ENCODE peak calls at places on chromosomes 3 and 15, in six cellular contexts. J, V, A, Z, X and I are unnamed samples.

GRCh38 chr3:179020112-179020511 is 51.5 kb downstream of the ZMAT3 start:
- DNase-seq in J (no peak), V (no peak), A (no peak), Z (no peak), X (no peak), I (no peak)

GRCh38 chr3:177150970-177151627 is 46.2 kb downstream of the TBL1XR1 start:
- DNase-seq in J (peak; percentile 39), V (peak; percentile 48), A (no peak), Z (peak; percentile 18), X (peak; percentile 42), I (peak; percentile 58)

GRCh38 chr15:40282144-40282869 is 557 bp downstream of the ANKRD63 start:
- DNase-seq in J (no peak), V (no peak), A (peak; percentile 86), Z (peak; percentile 30), X (peak; percentile 79), I (no peak)

GRCh38 chr3:50167069-50167781 is 12.1 kb downstream of the SEMA3F start:
- DNase-seq in J (no peak), V (no peak), A (no peak), Z (peak; percentile 68), X (no peak), I (no peak)

GRCh38 chr15:88800026-88800425 is 3.2 kb upstream of the ACAN start:
- DNase-seq in J (no peak), V (no peak), A (no peak), Z (no peak), X (no peak), I (peak; percentile 15)

GRCh38 chr3:194588741-194589140 is 44.5 kb downstream of the TMEM44 start:
- DNase-seq in J (no peak), V (no peak), A (no peak), Z (no peak), X (no peak), I (no peak)

GRCh38 chr3:10515396-10515795 is 10.0 kb upstream of the ATP2B2 start:
- DNase-seq in J (no peak), V (no peak), A (no peak), Z (no peak), X (no peak), I (no peak)

GRCh38 chr3:14858105-14858504 is 39.3 kb downstream of the FGD5 start:
- DNase-seq in J (no peak), V (no peak), A (no peak), Z (no peak), X (no peak), I (no peak)

GRCh38 chr3:16243706-16244490 is 20.8 kb downstream of the DPH3 start:
- DNase-seq in J (no peak), V (no peak), A (no peak), Z (no peak), X (no peak), I (no peak)

GRCh38 chr3:195876297-195877031 is 31.9 kb downstream of the TNK2 start:
- DNase-seq in J (peak; percentile 78), V (no peak), A (no peak), Z (no peak), X (peak; percentile 95), I (no peak)

GRCh38 chr15:83199288-83199687 is 8.3 kb downstream of the HDGFL3 start:
- DNase-seq in J (no peak), V (peak; percentile 77), A (no peak), Z (no peak), X (no peak), I (no peak)

GRCh38 chr15:30671309-30671708 is 45.4 kb downstream of the ARHGAP11B start:
- DNase-seq in J (no peak), V (no peak), A (no peak), Z (no peak), X (no peak), I (no peak)

GRCh38 chr3:45803252-45803935 is 7.1 kb upstream of the SLC6A20 start:
- DNase-seq in J (no peak), V (no peak), A (no peak), Z (no peak), X (no peak), I (no peak)

GRCh38 chr3:23809840-23810341 is 4.1 kb downstream of the UBE2E1 start:
- DNase-seq in J (no peak), V (no peak), A (peak; percentile 49), Z (no peak), X (no peak), I (no peak)

GRCh38 chr15:63474810-63475316 is 29.5 kb upstream of the USP3 start:
- DNase-seq in J (no peak), V (peak; percentile 98), A (no peak), Z (peak; percentile 60), X (no peak), I (no peak)

GRCh38 chr3:81581966-81582599 is 179.4 kb downstream of the GBE1 start:
- DNase-seq in J (peak; percentile 15), V (peak; percentile 4), A (peak; percentile 11), Z (peak; percentile 20), X (peak; percentile 2), I (peak; percentile 24)

GRCh38 chr15:90638241-90638691 is 78.9 kb upstream of the BLM start:
- DNase-seq in J (no peak), V (no peak), A (peak; percentile 54), Z (no peak), X (no peak), I (no peak)

GRCh38 chr15:68423359-68424028 is 8.5 kb downstream of the ITGA11 start:
- DNase-seq in J (no peak), V (no peak), A (no peak), Z (no peak), X (no peak), I (no peak)

GRCh38 chr15:69576035-69576526 is 123.5 kb downstream of the RPLP1 start:
- DNase-seq in J (peak; percentile 15), V (peak; percentile 13), A (peak; percentile 84), Z (no peak), X (no peak), I (no peak)

GRCh38 chr15:89002281-89002761 is 85.9 kb upstream of the ABHD2 start:
- DNase-seq in J (no peak), V (peak; percentile 36), A (peak; percentile 68), Z (peak; percentile 18), X (peak; percentile 82), I (no peak)

GRCh38 chr3:114151091-114151490 is 27.8 kb downstream of the DRD3 start:
- DNase-seq in J (no peak), V (no peak), A (no peak), Z (no peak), X (no peak), I (no peak)

GRCh38 chr3:153572165-153572564 is 410.1 kb downstream of the RAP2B start:
- DNase-seq in J (no peak), V (no peak), A (no peak), Z (no peak), X (no peak), I (no peak)

GRCh38 chr15:31843426-31844055 is 186.8 kb upstream of the CHRNA7 start:
- DNase-seq in J (no peak), V (no peak), A (peak; percentile 37), Z (no peak), X (no peak), I (no peak)

GRCh38 chr3:197561926-197562325 is 6.2 kb upstream of the BDH1 start:
- DNase-seq in J (no peak), V (peak; percentile 30), A (no peak), Z (no peak), X (no peak), I (no peak)

GRCh38 chr3:189392969-189393368 is 221.2 kb downstream of the TPRG1 start:
- DNase-seq in J (peak; percentile 80), V (no peak), A (no peak), Z (no peak), X (no peak), I (no peak)

GRCh38 chr3:22734207-22734606 is 468.9 kb upstream of the UBE2E2 start:
- DNase-seq in J (no peak), V (no peak), A (no peak), Z (no peak), X (no peak), I (no peak)

DNA sequence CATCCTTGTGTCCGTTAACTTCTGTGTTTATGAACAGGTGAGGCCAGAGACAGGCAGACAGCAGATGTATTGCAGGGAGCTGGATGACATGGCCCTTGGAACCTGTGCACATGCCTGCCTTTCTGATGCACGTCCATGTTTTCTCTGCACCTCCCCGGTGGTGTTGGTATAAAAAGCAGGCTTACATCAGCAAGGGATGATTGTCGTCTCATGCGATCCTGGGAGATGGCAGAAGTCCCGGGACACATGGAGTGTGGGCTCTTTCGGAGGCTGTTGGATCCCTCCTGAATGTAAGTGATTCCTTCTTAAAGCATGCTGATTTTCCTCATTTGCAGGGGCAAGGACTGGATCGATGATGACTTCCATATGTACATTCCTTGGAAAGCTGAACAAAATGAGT is 134.8 kb downstream of the SNRPN start:
- DNase-seq in J (no peak), V (no peak), A (no peak), Z (no peak), X (no peak), I (no peak)
- H3K9me3 ChIP-seq in J (peaks cover 13% of the 10 kb centered on the region), V (peaks cover 8% of the 10 kb centered on the region), A (no peaks in the 10 kb centered on the region), Z (peaks cover 86% of the 10 kb centered on the region), X (no peaks in the 10 kb centered on the region), I (peaks cover 11% of the 10 kb centered on the region)

DNA sequence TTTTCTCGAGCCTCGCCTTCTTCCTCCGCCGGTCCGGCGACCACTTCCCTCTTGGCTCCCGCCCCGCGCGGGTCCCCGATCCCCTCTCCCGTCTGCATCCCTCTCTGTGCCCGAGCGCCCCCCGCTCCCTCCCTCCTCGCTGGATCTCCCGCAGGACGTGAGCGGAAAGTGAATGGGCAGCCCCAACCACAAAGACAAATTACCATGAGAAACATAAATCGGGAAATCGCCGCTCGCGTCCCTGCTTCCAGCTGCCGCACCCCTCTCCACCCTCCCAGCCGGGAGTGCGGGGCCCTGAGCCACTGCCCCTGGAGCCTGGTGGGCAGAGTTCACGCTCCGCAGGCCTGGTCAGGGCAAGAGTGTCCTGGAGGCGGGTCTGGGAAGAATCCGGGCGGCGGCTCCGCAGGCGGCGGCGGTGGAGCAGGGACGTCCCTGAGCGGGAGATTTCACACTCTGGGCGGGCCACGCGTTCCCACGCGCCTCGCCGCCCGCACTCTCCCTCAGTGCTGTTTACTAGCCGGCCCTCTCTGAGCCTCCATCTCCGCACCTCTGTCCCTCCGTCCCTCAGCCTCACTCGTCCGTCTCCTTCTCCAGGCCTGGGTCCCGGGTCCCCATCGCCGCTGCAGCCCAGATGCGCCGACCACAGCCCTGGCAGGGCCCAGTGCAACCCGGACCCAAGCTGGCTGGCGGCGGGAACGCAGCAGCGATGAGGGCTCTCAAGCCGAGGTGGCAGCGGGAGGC is 842 bp downstream of the SEMA5B start:
- DNase-seq in J (no peak), V (no peak), A (peak; percentile 79), Z (no peak), X (no peak), I (no peak)
- TF ChIP-seq REST in J (no peak), V (no peak), A (no peak), Z (no peak), X (no peak), I (no peak)

GRCh38 chr3:162139841-162140240 is 643.2 kb downstream of the OTOL1 start:
- DNase-seq in J (no peak), V (no peak), A (no peak), Z (no peak), X (no peak), I (no peak)
- TF ChIP-seq POLR2AphosphoS5 in J (no peak), V (no peak), A (no peak), Z (no peak), X (no peak), I (no peak)

DNA sequence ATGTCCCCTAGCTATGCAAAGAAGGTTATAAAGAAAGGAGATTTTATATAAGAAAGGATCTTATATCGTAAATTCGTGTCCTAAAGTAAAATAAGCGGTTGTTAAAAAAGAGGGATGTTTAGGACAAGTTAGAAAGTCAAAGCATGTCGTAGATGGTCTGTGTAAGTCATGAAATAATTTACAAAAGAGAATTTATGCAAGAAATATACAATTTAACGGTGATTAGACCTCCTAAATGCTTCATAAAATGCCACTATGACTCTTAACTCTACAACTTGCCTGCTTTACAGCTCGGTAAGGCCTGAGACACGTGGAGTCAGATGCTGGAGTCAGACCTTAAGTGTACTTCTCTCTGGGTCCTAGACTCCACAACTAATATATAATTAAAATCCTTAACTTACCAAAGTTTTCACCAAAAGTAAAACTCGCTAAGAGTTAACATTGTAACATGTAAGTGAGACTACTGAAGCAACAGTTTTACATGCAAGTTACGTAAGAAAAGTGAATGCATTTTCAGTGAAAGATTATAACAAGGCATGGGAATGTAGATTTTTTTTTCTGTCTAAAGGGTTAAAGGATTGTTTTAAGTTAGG is 13.3 kb upstream of the SRPRB start:
- DNase-seq in J (peak; percentile 39), V (no peak), A (no peak), Z (no peak), X (no peak), I (no peak)
- H3K9me3 ChIP-seq in J (peaks cover 6% of the 10 kb centered on the region), V (no peaks in the 10 kb centered on the region), A (peaks cover 15% of the 10 kb centered on the region), Z (peaks cover 45% of the 10 kb centered on the region), X (no peaks in the 10 kb centered on the region), I (peaks cover 46% of the 10 kb centered on the region)